ENCODE peak calls at places on chromosomes 2 and 18, in seven cellular contexts. B is A172; M is pons; T is activated effector memory CD4-positive, alpha-beta T cell treated with anti-CD3 and anti-CD28 coated beads, Interleukin-2, amount 50 U/mL, for 16 hours; X is non-pigmented ciliary epithelial cell; Y is left ventricle myocardium inferior; L is GM03348. H is an unnamed sample.

GRCh38 chr2:14632133-14632936 is at the start of gene LRATD1:
- DNase-seq in B (no peak), M (peak; percentile 79), T (no peak), X (peak; percentile 20), Y (peak; percentile 80), L (peak; percentile 92), H (peak; percentile 93)

GRCh38 chr2:45452866-45453265 is 158.2 kb downstream of the SRBD1 start:
- DNase-seq in B (no peak), M (no peak), T (no peak), X (peak; percentile 66), Y (peak; percentile 18), L (peak; percentile 53), H (peak; percentile 60)

GRCh38 chr2:118423776-118424175 is 335.5 kb downstream of the INSIG2 start:
- DNase-seq in B (no peak), M (no peak), T (no peak), X (no peak), Y (no peak), L (no peak), H (no peak)

GRCh38 chr18:76801567-76802505 is 20.5 kb upstream of the ZNF236 start:
- DNase-seq in B (peak; percentile 8), M (peak; percentile 17), T (peak; percentile 81), X (no peak), Y (peak; percentile 59), L (peak; percentile 94), H (peak; percentile 80)

GRCh38 chr2:30714811-30715709 is 92.2 kb downstream of the CAPN13 start:
- DNase-seq in B (no peak), M (no peak), T (peak; percentile 41), X (no peak), Y (no peak), L (no peak), H (peak; percentile 14)

GRCh38 chr2:236499691-236500573 is 69.7 kb upstream of the ACKR3 start:
- DNase-seq in B (no peak), M (peak; percentile 34), T (no peak), X (no peak), Y (no peak), L (peak; percentile 20), H (no peak)

GRCh38 chr2:178513876-178514275 is 33.6 kb downstream of the PLEKHA3 start:
- DNase-seq in B (peak; percentile 52), M (no peak), T (no peak), X (no peak), Y (no peak), L (peak; percentile 8), H (no peak)

GRCh38 chr2:134070281-134070731 is 183.6 kb upstream of the MGAT5 start:
- DNase-seq in B (no peak), M (no peak), T (no peak), X (no peak), Y (no peak), L (no peak), H (no peak)

GRCh38 chr2:86223682-86224560 is 24.7 kb downstream of the MRPL35 start:
- DNase-seq in B (peak; percentile 64), M (peak; percentile 48), T (no peak), X (peak; percentile 30), Y (no peak), L (peak; percentile 49), H (peak; percentile 78)

GRCh38 chr2:223510713-223511112 is 91.4 kb downstream of the SCG2 start:
- DNase-seq in B (no peak), M (no peak), T (no peak), X (no peak), Y (no peak), L (no peak), H (no peak)

GRCh38 chr2:230234845-230235244 is 9.3 kb downstream of the SP140 start:
- DNase-seq in B (no peak), M (no peak), T (no peak), X (no peak), Y (no peak), L (no peak), H (no peak)